ENCODE peak calls at places on chromosomes 1 and 21, in nine cellular contexts. P is H9; M is omental fat pad; S is epithelial cell of proximal tubule; D is pancreas; H is B cell; L is progenitor cell of endocrine pancreas; W is dorsolateral prefrontal cortex; U is CD4-positive, alpha-beta T cell. E is an unnamed sample.

GRCh38 chr1:171090604-171091003 is at the start of gene FMO3:
- DNase-seq in P (no peak), M (no peak), S (no peak), D (no peak), H (no peak), L (no peak), W (no peak), U (no peak), E (no peak)

GRCh38 chr1:61139324-61140055 is 57.1 kb downstream of the NFIA start:
- DNase-seq in P (no peak), M (no peak), S (no peak), D (no peak), H (no peak), L (no peak), W (no peak), U (no peak), E (no peak)

GRCh38 chr1:207876129-207876528 is 34.8 kb downstream of the CD34 start:
- DNase-seq in P (no peak), M (no peak), S (no peak), D (no peak), H (no peak), L (no peak), W (no peak), U (no peak), E (no peak)

GRCh38 chr1:168709896-168710305 is 19.1 kb downstream of the DPT start:
- DNase-seq in P (no peak), M (no peak), S (no peak), D (no peak), H (no peak), L (no peak), W (no peak), U (no peak), E (no peak)

GRCh38 chr1:41006942-41007865 is 14.3 kb downstream of the SLFNL1 start:
- DNase-seq in P (no peak), M (no peak), S (no peak), D (no peak), H (no peak), L (no peak), W (no peak), U (no peak), E (no peak)

GRCh38 chr1:233424727-233425222 is 97.3 kb downstream of the MAP3K21 start:
- DNase-seq in P (no peak), M (no peak), S (no peak), D (no peak), H (no peak), L (no peak), W (no peak), U (no peak), E (no peak)

GRCh38 chr1:185338719-185339622 is 21.9 kb upstream of the IVNS1ABP start:
- DNase-seq in P (no peak), M (no peak), S (no peak), D (no peak), H (peak; percentile 57), L (no peak), W (no peak), U (peak; percentile 26), E (no peak)

GRCh38 chr1:86758570-86758969 is 54.2 kb downstream of the SH3GLB1 start:
- DNase-seq in P (no peak), M (no peak), S (no peak), D (peak; percentile 42), H (no peak), L (no peak), W (no peak), U (no peak), E (no peak)

GRCh38 chr21:32917392-32918135 is 108.2 kb upstream of the OLIG2 start:
- DNase-seq in P (no peak), M (no peak), S (no peak), D (no peak), H (no peak), L (no peak), W (no peak), U (no peak), E (no peak)

GRCh38 chr1:151372411-151372934 is at the start of gene SELENBP1:
- DNase-seq in P (peak; percentile 75), M (peak; percentile 44), S (no peak), D (peak; percentile 92), H (no peak), L (peak; percentile 34), W (no peak), U (no peak), E (peak; percentile 64)

GRCh38 chr1:87644500-87645245 is 316.0 kb downstream of the LMO4 start:
- DNase-seq in P (no peak), M (no peak), S (peak; percentile 36), D (no peak), H (no peak), L (no peak), W (no peak), U (no peak), E (no peak)

GRCh38 chr1:156062189-156062588 is 1.2 kb downstream of the RAB25 start:
- DNase-seq in P (no peak), M (no peak), S (no peak), D (no peak), H (no peak), L (no peak), W (no peak), U (no peak), E (no peak)

GRCh38 chr21:26513212-26513611 is 59.9 kb downstream of the CYYR1 start:
- DNase-seq in P (no peak), M (no peak), S (no peak), D (no peak), H (no peak), L (no peak), W (no peak), U (no peak), E (no peak)

GRCh38 chr1:225477296-225477911 is 49.6 kb upstream of the LBR start:
- DNase-seq in P (peak; percentile 20), M (no peak), S (no peak), D (no peak), H (no peak), L (no peak), W (no peak), U (no peak), E (no peak)

GRCh38 chr1:21607549-21608529 is 61.3 kb downstream of the RAP1GAP start:
- DNase-seq in P (peak; percentile 100), M (peak; percentile 27), S (peak; percentile 33), D (peak; percentile 77), H (peak; percentile 31), L (peak; percentile 67), W (no peak), U (peak; percentile 1), E (peak; percentile 81)

DNA sequence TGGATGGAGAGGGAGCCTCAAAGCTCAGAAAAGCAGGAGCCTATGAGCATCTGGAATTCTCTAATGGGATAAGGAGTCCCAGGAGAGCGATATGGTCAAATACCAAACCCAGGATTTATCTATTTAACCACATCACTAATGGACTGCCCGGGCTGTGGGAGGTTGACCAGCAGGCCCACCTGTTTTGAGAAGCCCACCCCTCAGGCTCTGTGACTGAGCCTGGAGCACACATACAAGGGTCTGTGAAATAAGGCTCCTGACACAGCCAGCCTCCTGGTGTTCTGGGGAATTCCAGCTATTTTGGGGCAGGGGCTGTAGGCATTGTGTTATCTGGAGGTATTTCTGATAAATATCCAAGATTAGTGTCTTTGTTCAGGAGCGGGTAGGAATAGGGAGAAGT is 132.0 kb upstream of the C1orf21 start:
- DNase-seq in P (no peak), M (no peak), S (no peak), D (no peak), H (no peak), L (no peak), W (no peak), U (no peak), E (no peak)
- TF ChIP-seq CTCF in P (no peak), M (no peak), S (no peak), D (no peak), H (no peak), L (no peak), W (no peak), U (no peak), E (no peak)

DNA sequence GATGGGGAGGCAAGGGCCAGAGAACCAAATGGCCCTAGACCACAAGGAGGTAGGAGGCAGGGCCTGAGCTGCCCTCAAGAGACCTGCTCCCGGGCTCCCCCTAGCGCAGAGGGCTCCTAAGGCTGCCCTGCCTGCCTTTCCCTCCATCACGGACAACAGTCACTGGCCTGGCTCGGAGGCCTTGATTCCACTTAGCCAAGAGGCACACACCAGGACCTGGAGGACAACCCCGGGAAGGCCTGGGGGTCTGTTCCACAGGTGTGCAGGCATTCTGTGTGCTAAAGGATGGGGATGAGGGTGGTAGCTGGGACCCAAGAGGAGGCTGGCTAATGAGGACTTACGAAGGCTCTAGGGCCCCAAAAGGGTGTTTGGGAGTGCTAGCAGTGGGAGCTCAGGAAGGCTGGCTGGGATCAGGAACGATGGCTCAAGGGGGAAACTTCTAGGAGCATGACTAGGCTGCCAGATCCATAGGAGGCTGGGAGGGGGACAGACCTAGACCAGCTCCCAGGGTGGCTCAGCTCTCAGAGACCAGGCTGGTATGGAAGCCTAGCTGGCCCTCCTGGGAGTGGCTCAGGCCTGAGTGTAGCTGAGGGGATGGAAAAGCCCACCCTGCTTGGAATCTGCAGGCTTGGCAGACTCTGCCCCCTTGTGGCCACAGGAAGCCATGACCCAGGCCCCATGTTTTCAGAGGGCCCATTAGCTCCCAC is 831 bp downstream of the ARTN start:
- DNase-seq in P (peak; percentile 93), M (peak; percentile 41), S (no peak), D (no peak), H (peak; percentile 67), L (peak; percentile 67), W (peak; percentile 41), U (peak; percentile 30), E (no peak)
- TF ChIP-seq CTCF in P (peak; percentile 85), M (no peak), S (peak; percentile 93), D (peak; percentile 74), H (peak; percentile 69), L (peak; percentile 82), W (peak; percentile 86), U (peak; percentile 68), E (peak; percentile 95)

GRCh38 chr21:25501448-25501847 is 105.8 kb downstream of the MRPL39 start:
- DNase-seq in P (no peak), M (no peak), S (no peak), D (no peak), H (no peak), L (no peak), W (no peak), U (no peak), E (no peak)

GRCh38 chr21:25506887-25507286 is 100.4 kb downstream of the MRPL39 start:
- DNase-seq in P (no peak), M (no peak), S (no peak), D (no peak), H (no peak), L (no peak), W (no peak), U (no peak), E (no peak)

GRCh38 chr21:25501996-25502665 is 105.2 kb downstream of the MRPL39 start:
- DNase-seq in P (no peak), M (no peak), S (peak; percentile 94), D (no peak), H (peak; percentile 15), L (no peak), W (no peak), U (no peak), E (no peak)

GRCh38 chr21:25506268-25506667 is 101.0 kb downstream of the MRPL39 start:
- DNase-seq in P (no peak), M (no peak), S (no peak), D (no peak), H (no peak), L (no peak), W (no peak), U (no peak), E (no peak)

GRCh38 chr21:25503981-25504380 is 103.3 kb downstream of the MRPL39 start:
- DNase-seq in P (no peak), M (no peak), S (peak; percentile 33), D (no peak), H (no peak), L (no peak), W (no peak), U (no peak), E (no peak)
- TF ChIP-seq CTCF in P (no peak), M (no peak), S (no peak), D (no peak), H (no peak), L (no peak), W (no peak), U (no peak), E (no peak)

GRCh38 chr1:119549719-119550141 is 42.7 kb downstream of the HSD3B1 start:
- DNase-seq in P (peak; percentile 81), M (no peak), S (peak; percentile 9), D (peak; percentile 53), H (peak; percentile 64), L (peak; percentile 41), W (peak; percentile 29), U (no peak), E (peak; percentile 65)
- TF ChIP-seq CTCF in P (peak; percentile 86), M (no peak), S (peak; percentile 69), D (peak; percentile 42), H (peak; percentile 58), L (peak; percentile 70), W (peak; percentile 64), U (no peak), E (peak; percentile 40)